ENCODE peak calls at places on chromosomes 1 and 21, in nine cellular contexts. A, K, R, B, O, H, C, E and Q are unnamed samples.
A peak's percentile ranks its signal among the peaks of the same experiment; 100 is the strongest.

GRCh38 chr21:42146251-42146805 is 72.6 kb upstream of the ABCG1 start:
- DNase-seq in A (no peak), K (no peak), R (no peak), B (no peak), O (no peak), H (no peak), C (no peak), E (no peak), Q (no peak)

GRCh38 chr1:171075041-171075440 is 15.7 kb upstream of the FMO3 start:
- DNase-seq in A (no peak), K (no peak), R (no peak), B (no peak), O (no peak), H (no peak), C (no peak), E (no peak), Q (no peak)

GRCh38 chr1:192807968-192808587 is 761 bp upstream of the RGS2 start:
- DNase-seq in A (no peak), K (no peak), R (peak; percentile 71), B (peak; percentile 74), O (no peak), H (no peak), C (no peak), E (peak; percentile 55), Q (peak; percentile 21)

GRCh38 chr1:52662645-52663313 is 29.8 kb downstream of the SHISAL2A start:
- DNase-seq in A (peak; percentile 33), K (no peak), R (peak; percentile 52), B (peak; percentile 72), O (no peak), H (peak; percentile 88), C (no peak), E (peak; percentile 98), Q (no peak)

GRCh38 chr1:215911406-215911968 is 344.4 kb downstream of the KCTD3 start:
- DNase-seq in A (no peak), K (no peak), R (peak; percentile 52), B (peak; percentile 11), O (no peak), H (no peak), C (no peak), E (no peak), Q (no peak)

GRCh38 chr1:192311281-192311680 is 5.5 kb upstream of the RGS21 start:
- DNase-seq in A (no peak), K (no peak), R (peak; percentile 80), B (peak; percentile 82), O (no peak), H (no peak), C (no peak), E (no peak), Q (no peak)

GRCh38 chr21:44439211-44439600 is 16.1 kb upstream of the LRRC3 start:
- DNase-seq in A (no peak), K (no peak), R (no peak), B (no peak), O (no peak), H (no peak), C (peak; percentile 64), E (no peak), Q (no peak)

GRCh38 chr1:77757616-77758015 is 2.0 kb downstream of the USP33 start:
- DNase-seq in A (no peak), K (no peak), R (peak; percentile 52), B (peak; percentile 80), O (no peak), H (no peak), C (no peak), E (peak; percentile 84), Q (no peak)

GRCh38 chr1:90719321-90720136 is 2.4 kb upstream of the BARHL2 start:
- DNase-seq in A (no peak), K (no peak), R (no peak), B (no peak), O (no peak), H (no peak), C (no peak), E (no peak), Q (no peak)

GRCh38 chr1:24643362-24644346 is 552 bp downstream of the SRRM1 start:
- DNase-seq in A (peak; percentile 35), K (no peak), R (no peak), B (no peak), O (no peak), H (no peak), C (peak; percentile 88), E (no peak), Q (no peak)

GRCh38 chr1:157442065-157442464 is 110.2 kb downstream of the FCRL5 start:
- DNase-seq in A (no peak), K (no peak), R (no peak), B (no peak), O (no peak), H (no peak), C (no peak), E (no peak), Q (no peak)

GRCh38 chr1:232795497-232796068 is 9.6 kb upstream of the MAP10 start:
- DNase-seq in A (no peak), K (no peak), R (peak; percentile 8), B (peak; percentile 27), O (no peak), H (no peak), C (no peak), E (no peak), Q (no peak)

GRCh38 chr21:26169061-26169610 is 1.4 kb downstream of the APP start:
- DNase-seq in A (peak; percentile 36), K (no peak), R (peak; percentile 71), B (peak; percentile 79), O (peak; percentile 46), H (peak; percentile 51), C (peak; percentile 80), E (no peak), Q (no peak)

GRCh38 chr1:214003233-214003632 is 15.5 kb downstream of the PROX1 start:
- DNase-seq in A (no peak), K (no peak), R (no peak), B (no peak), O (no peak), H (no peak), C (no peak), E (no peak), Q (no peak)

GRCh38 chr1:85339089-85339488 is 62.7 kb upstream of the BCL10 start:
- DNase-seq in A (no peak), K (no peak), R (peak; percentile 76), B (peak; percentile 65), O (no peak), H (no peak), C (no peak), E (peak; percentile 70), Q (no peak)

GRCh38 chr1:143643148-143643885 is 328.5 kb downstream of the FAM72C start:
- DNase-seq in A (no peak), K (no peak), R (no peak), B (no peak), O (no peak), H (no peak), C (peak; percentile 69), E (no peak), Q (no peak)

GRCh38 chr1:220631238-220631842 is 58.8 kb upstream of the C1orf115 start:
- DNase-seq in A (no peak), K (no peak), R (no peak), B (peak; percentile 4), O (no peak), H (no peak), C (no peak), E (no peak), Q (no peak)

GRCh38 chr1:30748098-30748698 is 9.4 kb downstream of the LAPTM5 start:
- DNase-seq in A (no peak), K (no peak), R (no peak), B (peak; percentile 24), O (no peak), H (no peak), C (no peak), E (no peak), Q (no peak)

GRCh38 chr1:21268281-21269239 is 21.7 kb downstream of the ECE1 start:
- DNase-seq in A (no peak), K (peak; percentile 84), R (no peak), B (no peak), O (no peak), H (no peak), C (peak; percentile 87), E (no peak), Q (no peak)
- H3K27ac ChIP-seq in A (no peak overlapping the region), K (peak overlapping the region; percentile 22), R (no peak overlapping the region), B (peak overlapping the region; percentile 27), O (peak overlapping the region; percentile 36), H (no peak overlapping the region), C (peak overlapping the region; percentile 56), E (no peak overlapping the region), Q (no peak overlapping the region)

GRCh38 chr1:231522931-231523642 is 5.4 kb upstream of the TSNAX start:
- DNase-seq in A (no peak), K (no peak), R (no peak), B (no peak), O (no peak), H (no peak), C (no peak), E (no peak), Q (no peak)
- H3K27ac ChIP-seq in A (no peak overlapping the region), K (no peak overlapping the region), R (no peak overlapping the region), B (no peak overlapping the region), O (no peak overlapping the region), H (no peak overlapping the region), C (no peak overlapping the region), E (no peak overlapping the region), Q (no peak overlapping the region)

GRCh38 chr1:87826639-87827345 is 498.1 kb downstream of the LMO4 start:
- DNase-seq in A (peak; percentile 34), K (no peak), R (peak; percentile 90), B (peak; percentile 96), O (peak; percentile 59), H (no peak), C (peak; percentile 59), E (no peak), Q (no peak)
- H3K27ac ChIP-seq in A (no peak overlapping the region), K (no peak overlapping the region), R (peak overlapping the region; percentile 85), B (no peak overlapping the region), O (no peak overlapping the region), H (no peak overlapping the region), C (no peak overlapping the region), E (no peak overlapping the region), Q (no peak overlapping the region)

GRCh38 chr1:172382949-172383348 is 37.5 kb upstream of the C1orf105 start:
- DNase-seq in A (no peak), K (no peak), R (no peak), B (peak; percentile 24), O (no peak), H (no peak), C (no peak), E (no peak), Q (no peak)

GRCh38 chr1:172381981-172382380 is 38.5 kb upstream of the C1orf105 start:
- DNase-seq in A (no peak), K (no peak), R (peak; percentile 28), B (no peak), O (no peak), H (no peak), C (no peak), E (no peak), Q (no peak)

GRCh38 chr1:172382406-172382805 is 38.1 kb upstream of the C1orf105 start:
- DNase-seq in A (no peak), K (no peak), R (no peak), B (no peak), O (no peak), H (no peak), C (no peak), E (no peak), Q (no peak)

GRCh38 chr1:172386046-172386445 is 34.4 kb upstream of the C1orf105 start:
- DNase-seq in A (no peak), K (no peak), R (no peak), B (no peak), O (no peak), H (no peak), C (no peak), E (no peak), Q (no peak)

DNA sequence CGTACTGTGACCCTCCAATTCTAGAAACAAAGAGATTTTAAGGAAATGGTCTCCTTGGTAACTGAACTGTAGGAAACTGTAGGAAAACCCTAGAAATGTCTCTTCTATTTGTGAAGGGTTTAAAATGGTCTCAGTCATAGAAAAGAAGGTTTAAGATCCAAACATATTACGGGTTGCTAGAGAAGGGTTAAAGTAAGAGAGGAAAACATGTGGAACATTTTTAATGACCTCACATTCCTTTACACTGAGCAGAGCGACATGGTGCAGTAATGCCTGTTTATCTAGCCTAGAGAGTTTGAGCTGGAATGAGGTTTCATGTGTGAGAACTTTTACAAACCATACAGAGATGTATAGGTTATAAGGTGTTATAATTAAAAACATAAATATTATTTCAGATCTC is 36.9 kb upstream of the C1orf105 start:
- DNase-seq in A (no peak), K (no peak), R (peak; percentile 77), B (peak; percentile 66), O (no peak), H (no peak), C (no peak), E (no peak), Q (no peak)
- H3K27ac ChIP-seq in A (no peak overlapping the region), K (no peak overlapping the region), R (peak overlapping the region; percentile 38), B (no peak overlapping the region), O (peak overlapping the region; percentile 1), H (peak overlapping the region; percentile 41), C (peak overlapping the region; percentile 53), E (no peak overlapping the region), Q (no peak overlapping the region)